ENCODE peak calls at places on chromosomes 11 and 22, in seven cellular contexts. D is anterior cingulate cortex; E is stimulated activated CD4-positive, alpha-beta T cell treated with anti-CD3 and anti-CD28 coated beads, Interleukin-2, amount 100 ng/mL, for 48 hours; M is HTR-8/SVneo; V is A172; G is lung; F is endothelial cell. Q is an unnamed sample.

GRCh38 chr22:36027960-36028645 is 521 bp downstream of the RBFOX2 start:
- DNase-seq in D (peak), E (peak), M (no peak), V (no peak), G (peak), F (peak), Q (peak)

GRCh38 chr11:33475999-33476398 is 218.8 kb downstream of the HIPK3 start:
- DNase-seq in D (no peak), E (no peak), M (no peak), V (peak), G (no peak), F (no peak), Q (no peak)

GRCh38 chr11:73141031-73141308 is 1.1 kb downstream of the FCHSD2 start:
- DNase-seq in D (no peak), E (peak), M (peak), V (peak), G (peak), F (no peak), Q (peak)

GRCh38 chr22:27879923-27880322 is 39.1 kb downstream of the PITPNB start:
- DNase-seq in D (no peak), E (no peak), M (peak), V (peak), G (no peak), F (peak), Q (no peak)

GRCh38 chr11:26987726-26988125 is 6.2 kb upstream of the FIBIN start:
- DNase-seq in D (no peak), E (no peak), M (no peak), V (no peak), G (no peak), F (no peak), Q (no peak)

GRCh38 chr11:1275021-1275420 is 34.4 kb downstream of the TOLLIP start:
- DNase-seq in D (no peak), E (no peak), M (no peak), V (no peak), G (no peak), F (no peak), Q (no peak)

GRCh38 chr11:15889972-15890371 is 466.4 kb downstream of the SOX6 start:
- DNase-seq in D (no peak), E (no peak), M (no peak), V (no peak), G (no peak), F (no peak), Q (no peak)

GRCh38 chr11:36160115-36160514 is 129.1 kb downstream of the COMMD9 start:
- DNase-seq in D (no peak), E (no peak), M (no peak), V (no peak), G (no peak), F (no peak), Q (no peak)

GRCh38 chr11:134513585-134514120 is 101.6 kb upstream of the B3GAT1 start:
- DNase-seq in D (no peak), E (no peak), M (no peak), V (no peak), G (no peak), F (no peak), Q (no peak)

GRCh38 chr11:126474888-126475626 is 119.6 kb downstream of the ST3GAL4 start:
- DNase-seq in D (no peak), E (no peak), M (no peak), V (no peak), G (no peak), F (peak), Q (no peak)

GRCh38 chr11:69540118-69541000 is 58.9 kb downstream of the LINC01488 start:
- DNase-seq in D (peak), E (no peak), M (no peak), V (peak), G (no peak), F (no peak), Q (no peak)

GRCh38 chr11:13055200-13055599 is 46.1 kb downstream of the RASSF10 start:
- DNase-seq in D (no peak), E (no peak), M (no peak), V (no peak), G (no peak), F (no peak), Q (no peak)

GRCh38 chr22:45336971-45337431 is 27.3 kb downstream of the FAM118A start:
- DNase-seq in D (no peak), E (no peak), M (no peak), V (no peak), G (no peak), F (no peak), Q (no peak)

GRCh38 chr22:25567305-25567704 is 2.8 kb downstream of the GRK3 start:
- DNase-seq in D (no peak), E (no peak), M (no peak), V (no peak), G (no peak), F (no peak), Q (no peak)

GRCh38 chr11:135069884-135070283 is 657.8 kb upstream of the B3GAT1 start:
- DNase-seq in D (no peak), E (no peak), M (no peak), V (peak), G (no peak), F (no peak), Q (no peak)

GRCh38 chr11:88259431-88259830 is 78.1 kb downstream of the CTSC start:
- DNase-seq in D (no peak), E (no peak), M (no peak), V (no peak), G (no peak), F (no peak), Q (no peak)

GRCh38 chr11:72233056-72233772 is 8.6 kb downstream of the INPPL1 start:
- DNase-seq in D (no peak), E (no peak), M (no peak), V (no peak), G (peak), F (peak), Q (no peak)

GRCh38 chr11:64533501-64533900 is 57.5 kb upstream of the SLC22A12 start:
- DNase-seq in D (no peak), E (no peak), M (no peak), V (no peak), G (no peak), F (no peak), Q (no peak)

GRCh38 chr11:71339178-71339881 is 87.0 kb upstream of the SHANK2 start:
- DNase-seq in D (no peak), E (no peak), M (no peak), V (no peak), G (no peak), F (no peak), Q (peak)

GRCh38 chr11:13174090-13174489 is 103.5 kb upstream of the BMAL1 start:
- DNase-seq in D (no peak), E (no peak), M (no peak), V (no peak), G (no peak), F (no peak), Q (no peak)

GRCh38 chr11:83299681-83300080 is 13.5 kb upstream of the CCDC90B start:
- DNase-seq in D (no peak), E (no peak), M (no peak), V (no peak), G (no peak), F (no peak), Q (no peak)

GRCh38 chr11:65502274-65502851 is 3.5 kb downstream of the MALAT1 start:
- DNase-seq in D (no peak), E (no peak), M (no peak), V (peak), G (no peak), F (no peak), Q (peak)

GRCh38 chr11:27174672-27175210 is 134.1 kb downstream of the BBOX1 start:
- DNase-seq in D (no peak), E (no peak), M (no peak), V (no peak), G (no peak), F (no peak), Q (no peak)

GRCh38 chr11:5591613-5592012 is 4.8 kb upstream of the TRIM6 start:
- DNase-seq in D (no peak), E (no peak), M (no peak), V (no peak), G (no peak), F (no peak), Q (no peak)

GRCh38 chr22:28075260-28075981 is 156.4 kb upstream of the PITPNB start:
- DNase-seq in D (no peak), E (no peak), M (peak), V (peak), G (peak), F (no peak), Q (no peak)

GRCh38 chr22:35987994-35988393 is 40.6 kb downstream of the RBFOX2 start:
- DNase-seq in D (no peak), E (no peak), M (no peak), V (no peak), G (no peak), F (no peak), Q (no peak)

GRCh38 chr22:24325105-24325757 is 54.6 kb downstream of the SPECC1L start:
- DNase-seq in D (no peak), E (no peak), M (peak), V (peak), G (no peak), F (no peak), Q (no peak)

GRCh38 chr11:21257461-21257860 is 588.1 kb downstream of the NELL1 start:
- DNase-seq in D (no peak), E (no peak), M (no peak), V (no peak), G (no peak), F (no peak), Q (no peak)

GRCh38 chr22:27438271-27438980 is 363.1 kb downstream of the MN1 start:
- DNase-seq in D (peak), E (no peak), M (no peak), V (no peak), G (no peak), F (no peak), Q (no peak)

GRCh38 chr11:128776434-128777284 is 82.8 kb downstream of the FLI1 start:
- DNase-seq in D (no peak), E (peak), M (no peak), V (no peak), G (no peak), F (peak), Q (no peak)

GRCh38 chr11:42025404-42025803 is 566.0 kb upstream of the LRRC4C start:
- DNase-seq in D (no peak), E (no peak), M (no peak), V (no peak), G (no peak), F (no peak), Q (no peak)

GRCh38 chr11:107385361-107385982 is 72.2 kb downstream of the CWF19L2 start:
- DNase-seq in D (no peak), E (no peak), M (peak), V (no peak), G (no peak), F (no peak), Q (no peak)

GRCh38 chr22:42928969-42929837 is 72.1 kb upstream of the ARFGAP3 start:
- DNase-seq in D (no peak), E (no peak), M (no peak), V (no peak), G (peak), F (no peak), Q (no peak)

GRCh38 chr11:94295534-94295933 is 8.8 kb upstream of the IZUMO1R start:
- DNase-seq in D (no peak), E (no peak), M (no peak), V (no peak), G (no peak), F (no peak), Q (no peak)

GRCh38 chr22:38524434-38524833 is 18.3 kb upstream of the DDX17 start:
- DNase-seq in D (no peak), E (no peak), M (no peak), V (no peak), G (no peak), F (no peak), Q (no peak)

GRCh38 chr11:18471995-18472394 is 16.3 kb downstream of the LDHAL6A start:
- DNase-seq in D (no peak), E (peak), M (no peak), V (no peak), G (no peak), F (no peak), Q (no peak)

GRCh38 chr22:43654271-43654670 is 157.8 kb downstream of the EFCAB6 start:
- DNase-seq in D (no peak), E (no peak), M (no peak), V (no peak), G (no peak), F (no peak), Q (no peak)

Q was measured in Peyer's patch.